ENCODE peak calls at places on chromosomes 5 and 9, in seven cellular contexts. I is mesendoderm, V is IMR-90, G is H9, B is mesenchymal stem cell, U is H1, X is trophoblast cell. T is an unnamed sample.

GRCh38 chr5:17327048-17327447 is 109.6 kb downstream of the BASP1 start:
- DNase-seq in I (no peak), V (no peak), X (no peak), U (no peak), G (no peak), B (no peak), T (no peak)

GRCh38 chr9:27151693-27152397 is 42.8 kb downstream of the TEK start:
- DNase-seq in G (no peak), V (peak), B (peak), I (peak), X (peak), U (no peak), T (no peak)

GRCh38 chr5:110726249-110727024 is at the start of gene TMEM232:
- DNase-seq in U (peak), V (peak), B (peak), G (peak), X (peak), I (peak), T (peak)

GRCh38 chr5:148542812-148543211 is 111.5 kb downstream of the HTR4 start:
- DNase-seq in V (peak), G (no peak), U (no peak), X (no peak), B (peak), I (no peak), T (no peak)

GRCh38 chr5:93225748-93226147 is 355.3 kb downstream of the NR2F1-AS1 start:
- DNase-seq in B (no peak), U (no peak), I (no peak), G (no peak), X (no peak), V (no peak), T (no peak)

GRCh38 chr5:1537166-1538154 is 13.7 kb upstream of the LPCAT1 start:
- DNase-seq in V (no peak), X (peak), G (peak), U (peak), I (no peak), B (no peak), T (no peak)

GRCh38 chr5:134656690-134657089 is 8.1 kb downstream of the SEC24A start:
- DNase-seq in B (no peak), X (peak), G (no peak), U (no peak), V (peak), I (peak), T (no peak)

GRCh38 chr9:117403848-117404247 is 11.0 kb downstream of the ASTN2 start:
- DNase-seq in B (no peak), G (no peak), V (no peak), X (no peak), I (peak), U (no peak), T (no peak)

GRCh38 chr9:21381752-21382339 is 3.4 kb downstream of the IFNA2 start:
- DNase-seq in U (no peak), G (no peak), V (no peak), X (peak), B (no peak), I (peak), T (no peak)

GRCh38 chr5:150213530-150213929 is 23.7 kb downstream of the SLC6A7 start:
- DNase-seq in G (no peak), I (no peak), X (no peak), V (peak), U (no peak), B (peak), T (no peak)

GRCh38 chr9:74935008-74935407 is 17.7 kb downstream of the C9orf40 start:
- DNase-seq in B (no peak), G (no peak), I (no peak), U (no peak), V (peak), X (peak), T (no peak)

GRCh38 chr5:173456751-173457171 is 128.5 kb upstream of the STC2 start:
- DNase-seq in X (no peak), V (peak), I (no peak), B (peak), U (no peak), G (no peak), T (no peak)

GRCh38 chr9:131784882-131785281 is 45.0 kb upstream of the RAPGEF1 start:
- DNase-seq in U (no peak), I (no peak), B (no peak), G (no peak), X (no peak), V (no peak), T (no peak)

GRCh38 chr5:157266286-157267007 is 524 bp downstream of the CYFIP2 start:
- DNase-seq in X (peak), V (no peak), B (no peak), G (peak), I (peak), U (peak), T (peak)

GRCh38 chr9:35274988-35275387 is 113.2 kb downstream of the UNC13B start:
- DNase-seq in V (no peak), X (no peak), B (no peak), I (no peak), U (no peak), G (no peak), T (no peak)

GRCh38 chr5:87081511-87082372 is 185.9 kb upstream of the RASA1 start:
- DNase-seq in G (no peak), X (no peak), I (no peak), U (no peak), V (no peak), B (no peak), T (no peak)

GRCh38 chr9:135211524-135211890 is 124.0 kb downstream of the OLFM1 start:
- DNase-seq in I (no peak), B (no peak), U (no peak), G (no peak), V (no peak), X (no peak), T (no peak)

GRCh38 chr5:87048156-87048555 is 219.5 kb upstream of the RASA1 start:
- DNase-seq in X (no peak), V (no peak), U (no peak), G (no peak), B (no peak), I (no peak), T (no peak)

GRCh38 chr9:86754581-86754980 is 192.7 kb downstream of the GAS1 start:
- DNase-seq in V (no peak), U (no peak), B (no peak), G (no peak), I (no peak), X (no peak), T (no peak)

GRCh38 chr9:89808076-89808701 is 203.4 kb downstream of the GADD45G start:
- DNase-seq in U (peak), B (peak), G (no peak), V (no peak), I (no peak), X (no peak), T (no peak)

GRCh38 chr5:94715843-94716242 is 97.4 kb downstream of the SLF1 start:
- DNase-seq in X (no peak), V (no peak), U (no peak), B (no peak), I (no peak), G (no peak), T (no peak)

GRCh38 chr5:149242339-149242738 is 29.3 kb upstream of the AFAP1L1 start:
- DNase-seq in X (no peak), U (no peak), V (no peak), I (no peak), G (no peak), B (no peak), T (no peak)

GRCh38 chr9:113454914-113455761 is 8.4 kb upstream of the RGS3 start:
- DNase-seq in B (peak), X (peak), V (peak), I (peak), U (no peak), G (no peak), T (no peak)

GRCh38 chr9:98602839-98603238 is 105.9 kb downstream of the GABBR2 start:
- DNase-seq in U (no peak), B (no peak), V (no peak), X (no peak), G (no peak), I (no peak), T (no peak)

GRCh38 chr5:4058899-4059298 is 463.3 kb downstream of the IRX1 start:
- DNase-seq in X (peak), B (no peak), V (no peak), I (peak), U (no peak), G (peak), T (no peak)
- H3K18ac ChIP-seq in X (no peak), B (no peak), V (no peak), I (no peak), U (no peak), G (no peak), T (peak)

GRCh38 chr5:137216976-137217598 is 282.0 kb downstream of the SPOCK1 start:
- DNase-seq in G (no peak), I (no peak), B (no peak), X (no peak), U (no peak), V (no peak), T (no peak)
- H4K8ac ChIP-seq in G (no peak), I (no peak), B (no peak), X (no peak), U (no peak), V (no peak), T (no peak)

DNA sequence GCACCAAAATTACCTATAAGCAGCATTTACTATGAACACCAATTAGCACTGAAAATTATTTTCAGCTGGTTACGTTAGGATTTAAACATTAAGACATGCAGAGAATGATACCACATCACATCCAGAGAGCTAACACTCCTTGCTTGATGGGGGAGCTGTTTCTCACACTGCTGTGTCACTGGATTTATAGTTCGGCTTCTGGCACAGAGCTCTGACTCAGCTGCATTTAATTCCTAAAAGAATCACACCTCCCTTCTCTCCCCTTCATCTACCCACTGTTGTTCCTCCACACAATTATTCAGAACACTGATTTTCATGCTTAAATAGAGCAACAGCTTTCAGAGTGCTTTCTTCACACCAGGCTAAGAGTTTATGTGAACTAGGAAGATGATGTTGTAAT is 82.6 kb upstream of the SV2C start:
- DNase-seq in B (no peak), I (no peak), G (no peak), V (no peak), U (no peak), X (no peak), T (no peak)
- H3K18ac ChIP-seq in B (no peak), I (no peak), G (no peak), V (no peak), U (no peak), X (no peak), T (no peak)

DNA sequence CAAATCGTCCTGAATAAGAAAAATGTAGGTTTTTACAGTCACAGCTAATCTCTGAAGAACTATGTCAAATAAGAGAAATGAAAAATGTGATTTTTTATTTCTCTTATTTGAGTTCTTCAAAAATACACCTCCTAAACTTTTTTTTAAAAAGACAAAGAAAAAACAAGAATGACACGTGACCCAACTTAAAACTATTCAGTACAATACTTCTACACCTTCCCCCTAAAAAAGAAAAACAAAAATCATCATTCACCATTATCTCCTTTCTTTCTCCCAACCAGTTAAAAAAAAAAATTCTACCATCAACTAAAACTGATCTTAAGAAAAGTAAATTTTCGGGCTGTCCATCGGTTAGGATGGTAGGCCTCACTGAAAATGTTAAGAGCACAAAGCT is 2.1 kb downstream of the RNF145 start:
- DNase-seq in U (no peak), I (no peak), X (no peak), V (no peak), G (no peak), B (no peak), T (no peak)
- H4K8ac ChIP-seq in U (no peak), I (no peak), X (no peak), V (peak), G (no peak), B (no peak), T (no peak)

DNA sequence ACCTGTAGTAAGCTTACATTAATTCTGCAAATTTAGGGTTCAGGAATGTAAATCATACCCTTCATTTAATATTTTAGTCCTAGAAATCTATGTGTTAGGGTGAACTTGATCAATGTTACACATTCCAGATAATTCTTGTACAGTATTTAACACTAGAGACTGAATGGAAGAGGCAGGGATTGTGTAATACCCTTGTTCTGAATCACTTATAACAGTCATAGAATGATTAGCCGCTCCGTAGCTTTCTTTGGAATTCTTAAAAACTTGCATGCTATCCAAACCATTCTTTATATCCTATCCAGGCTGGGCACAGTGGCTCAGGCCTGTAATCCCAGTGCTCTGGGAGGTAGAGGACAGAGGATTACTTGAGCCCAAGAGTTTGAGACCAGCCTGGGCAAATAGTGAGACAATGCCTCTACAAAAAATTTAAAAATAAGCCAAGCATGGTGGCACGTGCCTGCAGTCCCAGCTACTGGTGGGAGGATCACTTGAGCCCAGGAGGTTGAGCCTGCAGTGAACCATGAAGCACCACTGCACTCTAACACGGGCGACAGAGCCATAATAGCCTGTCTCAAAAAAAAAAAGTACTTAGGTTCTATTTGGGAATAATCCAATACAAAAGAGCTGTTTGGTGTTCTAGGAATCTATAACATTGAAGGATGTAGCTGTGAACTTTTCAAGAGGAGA is 8.3 kb downstream of the ZNF483 start:
- DNase-seq in B (no peak), V (peak), I (no peak), X (peak), U (no peak), G (no peak), T (no peak)
- H3K18ac ChIP-seq in B (no peak), V (no peak), I (no peak), X (no peak), U (peak), G (no peak), T (no peak)

GRCh38 chr5:141656396-141656795 is 5.2 kb upstream of the FCHSD1 start:
- DNase-seq in X (no peak), G (no peak), U (no peak), B (no peak), V (no peak), I (no peak), T (no peak)
- H4K8ac ChIP-seq in X (no peak), G (no peak), U (no peak), B (no peak), V (no peak), I (no peak), T (no peak)

GRCh38 chr5:136811086-136811485 is 445.7 kb upstream of the TRPC7 start:
- DNase-seq in X (no peak), B (peak), V (peak), I (no peak), U (no peak), G (no peak), T (no peak)
- H3K18ac ChIP-seq in X (no peak), B (no peak), V (no peak), I (no peak), U (no peak), G (no peak), T (no peak)

GRCh38 chr5:91754990-91755389 is 371.9 kb upstream of the ARRDC3 start:
- DNase-seq in U (no peak), V (no peak), I (no peak), G (no peak), B (no peak), X (no peak), T (no peak)
- H4K8ac ChIP-seq in U (no peak), V (no peak), I (no peak), G (no peak), B (no peak), X (no peak), T (no peak)

GRCh38 chr9:95127249-95128176 is 190.0 kb downstream of the FANCC start:
- DNase-seq in G (peak), V (peak), U (peak), X (peak), B (peak), I (peak), T (peak)

GRCh38 chr9:95128177-95128524 is 189.4 kb downstream of the FANCC start:
- DNase-seq in I (no peak), V (no peak), X (peak), B (no peak), G (no peak), U (no peak), T (no peak)

GRCh38 chr9:95124582-95125359 is 192.7 kb downstream of the FANCC start:
- DNase-seq in U (no peak), B (no peak), G (peak), V (no peak), X (no peak), I (peak), T (no peak)

GRCh38 chr9:95126739-95127138 is 190.8 kb downstream of the FANCC start:
- DNase-seq in G (peak), V (no peak), U (no peak), X (no peak), B (no peak), I (no peak), T (no peak)

DNA sequence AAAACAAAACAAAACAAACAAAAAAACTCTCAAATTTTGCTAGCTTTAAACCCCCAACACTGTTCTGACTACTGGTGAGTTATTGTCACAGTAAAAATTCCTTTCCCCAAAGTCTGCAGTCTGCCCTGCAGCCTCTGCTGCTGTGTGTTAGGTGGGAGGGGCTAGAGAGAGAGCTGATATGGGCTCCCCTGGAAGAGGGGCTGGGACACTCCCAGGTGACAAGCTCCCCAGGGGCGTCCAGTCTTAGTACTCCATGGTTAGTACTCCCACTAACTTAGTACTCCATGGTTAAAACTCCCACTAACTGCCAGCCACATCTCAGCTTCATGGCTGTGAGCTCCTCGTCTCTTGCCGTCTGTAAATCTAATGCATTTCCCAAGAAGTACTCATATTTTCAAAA is 191.9 kb downstream of the FANCC start:
- DNase-seq in G (peak), U (no peak), I (peak), X (no peak), V (no peak), B (no peak), T (no peak)
- H3K18ac ChIP-seq in G (no peak), U (no peak), I (no peak), X (no peak), V (no peak), B (no peak), T (no peak)

DNA sequence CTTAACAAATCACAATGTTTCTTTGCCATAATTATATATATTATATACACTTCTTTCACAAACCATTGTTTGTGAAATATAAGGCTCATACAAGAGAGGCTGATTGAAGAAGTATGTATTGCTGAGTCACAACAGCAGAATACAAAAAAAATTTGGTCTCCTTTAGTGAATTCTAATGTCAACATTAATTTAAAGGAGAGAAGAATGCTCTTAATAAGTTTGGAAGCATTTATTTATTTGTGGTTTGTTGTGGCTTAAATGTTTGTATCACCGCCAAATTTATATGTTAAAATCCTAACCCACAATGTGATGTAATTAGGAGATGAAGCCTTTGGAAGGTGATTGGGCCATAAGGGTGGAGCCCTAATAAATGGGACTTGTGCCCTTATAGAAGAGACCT is 126.8 kb downstream of the ST8SIA4 start:
- DNase-seq in B (no peak), V (peak), G (no peak), I (no peak), X (no peak), U (no peak), T (no peak)
- H4K8ac ChIP-seq in B (peak), V (peak), G (no peak), I (no peak), X (no peak), U (no peak), T (no peak)

T was measured in neuronal stem cell.